ENCODE peak calls at places on chromosomes 7 and 10, in six cellular contexts. U is endothelial cell; E is GF-D8; Z is activated CD4-positive, alpha-beta T cell treated with anti-CD3 and anti-CD28 coated beads, Interleukin-2, amount 10 ng/mL, durations not matched to agents 7 days and 5 days; L is stimulated activated CD4-positive, alpha-beta T cell treated with anti-CD3 and anti-CD28 coated beads, Interleukin-12 subunit alpha, Interleukin-12 subunit beta, amount 100 ng/mL, for 24 hours; B is ACHN. I is an unnamed sample.

GRCh38 chr7:149850007-149850594 is 11.9 kb downstream of the ZNF862 start:
- DNase-seq in U (no peak), E (no peak), Z (no peak), L (no peak), B (no peak), I (no peak)

GRCh38 chr10:69685802-69686585 is 55.9 kb downstream of the FAM241B start:
- DNase-seq in U (no peak), E (no peak), Z (no peak), L (no peak), B (no peak), I (peak; percentile 90)

GRCh38 chr10:95841711-95842498 is 65.9 kb upstream of the CC2D2B start:
- DNase-seq in U (peak; percentile 56), E (peak; percentile 78), Z (peak; percentile 56), L (no peak), B (peak; percentile 68), I (no peak)

GRCh38 chr7:128137096-128137655 is 103.9 kb upstream of the LEP start:
- DNase-seq in U (no peak), E (peak; percentile 84), Z (no peak), L (no peak), B (peak; percentile 21), I (peak; percentile 71)

GRCh38 chr10:100009283-100009792 is 409 bp downstream of the DNMBP start:
- DNase-seq in U (peak; percentile 9), E (no peak), Z (no peak), L (no peak), B (peak; percentile 69), I (no peak)

GRCh38 chr10:132539431-132539839 is 1.8 kb downstream of the INPP5A start:
- DNase-seq in U (no peak), E (no peak), Z (peak; percentile 54), L (no peak), B (no peak), I (no peak)

GRCh38 chr10:43938810-43939209 is 290.1 kb upstream of the ZNF32 start:
- DNase-seq in U (no peak), E (no peak), Z (no peak), L (no peak), B (no peak), I (no peak)

GRCh38 chr7:13742126-13742525 is 247.3 kb downstream of the ETV1 start:
- DNase-seq in U (no peak), E (no peak), Z (no peak), L (no peak), B (no peak), I (no peak)

GRCh38 chr7:23216021-23216420 is 30.6 kb upstream of the GPNMB start:
- DNase-seq in U (no peak), E (peak; percentile 45), Z (no peak), L (no peak), B (no peak), I (peak; percentile 8)

GRCh38 chr7:48390381-48391327 is 219.4 kb downstream of the ABCA13 start:
- DNase-seq in U (no peak), E (peak; percentile 91), Z (no peak), L (no peak), B (no peak), I (no peak)

GRCh38 chr10:118957966-118958365 is 71.5 kb upstream of the NANOS1 start:
- DNase-seq in U (no peak), E (no peak), Z (no peak), L (no peak), B (no peak), I (peak; percentile 57)

GRCh38 chr10:3136763-3137611 is 35.6 kb downstream of the PITRM1 start:
- DNase-seq in U (no peak), E (no peak), Z (no peak), L (no peak), B (no peak), I (no peak)

GRCh38 chr10:77282163-77282562 is 355.4 kb downstream of the KCNMA1 start:
- DNase-seq in U (no peak), E (no peak), Z (no peak), L (no peak), B (no peak), I (no peak)

GRCh38 chr7:87151701-87152111 is 547 bp upstream of the DMTF1 start:
- DNase-seq in U (no peak), E (peak; percentile 71), Z (no peak), L (no peak), B (no peak), I (no peak)

GRCh38 chr7:129024125-129024524 is 30.8 kb downstream of the TNPO3 start:
- DNase-seq in U (no peak), E (no peak), Z (no peak), L (no peak), B (no peak), I (no peak)

GRCh38 chr7:17936321-17936720 is 4.0 kb downstream of the SNX13 start:
- DNase-seq in U (no peak), E (no peak), Z (no peak), L (no peak), B (no peak), I (no peak)

I was measured in osteocyte.